ENCODE peak calls at places on chromosomes 6 and 20, in seven cellular contexts. One of them, this sample, is unnamed. For H3K36me3, the result is how much of the 10 kb centered on the place peaks cover.

GRCh38 chr6:22699046-22699639 is 129.8 kb downstream of the HDGFL1 start:
- DNase-seq in esophagus squamous epithelium: no peak
- DNase-seq in left ventricle myocardium inferior: no peak
- DNase-seq in mucosa of descending colon: no peak
- DNase-seq in Peyer's patch: no peak
- DNase-seq in fibroblast of lung: no peak
- DNase-seq in adrenal gland: no peak
- DNase-seq in this sample: no peak

GRCh38 chr20:16528078-16528477 is 45.2 kb downstream of the KIF16B start:
- DNase-seq in esophagus squamous epithelium: no peak
- DNase-seq in left ventricle myocardium inferior: no peak
- DNase-seq in mucosa of descending colon: peak
- DNase-seq in Peyer's patch: peak
- DNase-seq in fibroblast of lung: peak
- DNase-seq in adrenal gland: peak
- DNase-seq in this sample: no peak

GRCh38 chr6:119476554-119476953 is 127.0 kb upstream of the MAN1A1 start:
- DNase-seq in esophagus squamous epithelium: no peak
- DNase-seq in left ventricle myocardium inferior: no peak
- DNase-seq in mucosa of descending colon: no peak
- DNase-seq in Peyer's patch: no peak
- DNase-seq in fibroblast of lung: peak
- DNase-seq in adrenal gland: no peak
- DNase-seq in this sample: no peak

GRCh38 chr6:18339599-18339998 is 47.6 kb upstream of the RNF144B start:
- DNase-seq in esophagus squamous epithelium: no peak
- DNase-seq in left ventricle myocardium inferior: no peak
- DNase-seq in mucosa of descending colon: no peak
- DNase-seq in Peyer's patch: no peak
- DNase-seq in fibroblast of lung: no peak
- DNase-seq in adrenal gland: no peak
- DNase-seq in this sample: no peak

GRCh38 chr6:140773276-140773675 is 1359.4 kb upstream of the GJE1 start:
- DNase-seq in esophagus squamous epithelium: no peak
- DNase-seq in left ventricle myocardium inferior: no peak
- DNase-seq in mucosa of descending colon: no peak
- DNase-seq in Peyer's patch: no peak
- DNase-seq in fibroblast of lung: no peak
- DNase-seq in adrenal gland: no peak
- DNase-seq in this sample: no peak

GRCh38 chr20:20375862-20376261 is 8.0 kb downstream of the INSM1 start:
- DNase-seq in esophagus squamous epithelium: no peak
- DNase-seq in left ventricle myocardium inferior: no peak
- DNase-seq in mucosa of descending colon: no peak
- DNase-seq in Peyer's patch: no peak
- DNase-seq in fibroblast of lung: no peak
- DNase-seq in adrenal gland: no peak
- DNase-seq in this sample: no peak

GRCh38 chr20:52619101-52619500 is 353.1 kb upstream of the TSHZ2 start:
- DNase-seq in esophagus squamous epithelium: no peak
- DNase-seq in left ventricle myocardium inferior: no peak
- DNase-seq in mucosa of descending colon: no peak
- DNase-seq in Peyer's patch: no peak
- DNase-seq in fibroblast of lung: no peak
- DNase-seq in adrenal gland: no peak
- DNase-seq in this sample: no peak

GRCh38 chr6:150683320-150683719 is 83.6 kb downstream of the PLEKHG1 start:
- DNase-seq in esophagus squamous epithelium: no peak
- DNase-seq in left ventricle myocardium inferior: peak
- DNase-seq in mucosa of descending colon: no peak
- DNase-seq in Peyer's patch: peak
- DNase-seq in fibroblast of lung: no peak
- DNase-seq in adrenal gland: peak
- DNase-seq in this sample: no peak

GRCh38 chr6:103677290-103677689 is 1182.4 kb downstream of the HACE1 start:
- DNase-seq in esophagus squamous epithelium: no peak
- DNase-seq in left ventricle myocardium inferior: no peak
- DNase-seq in mucosa of descending colon: no peak
- DNase-seq in Peyer's patch: no peak
- DNase-seq in fibroblast of lung: no peak
- DNase-seq in adrenal gland: no peak
- DNase-seq in this sample: no peak

GRCh38 chr20:52031574-52032303 is 159.8 kb downstream of the ZFP64 start:
- DNase-seq in esophagus squamous epithelium: no peak
- DNase-seq in left ventricle myocardium inferior: no peak
- DNase-seq in mucosa of descending colon: no peak
- DNase-seq in Peyer's patch: peak
- DNase-seq in fibroblast of lung: peak
- DNase-seq in adrenal gland: no peak
- DNase-seq in this sample: no peak

GRCh38 chr6:41040911-41041536 is 1.2 kb upstream of the TSPO2 start:
- DNase-seq in esophagus squamous epithelium: no peak
- DNase-seq in left ventricle myocardium inferior: no peak
- DNase-seq in mucosa of descending colon: peak
- DNase-seq in Peyer's patch: no peak
- DNase-seq in fibroblast of lung: no peak
- DNase-seq in adrenal gland: no peak
- DNase-seq in this sample: no peak

GRCh38 chr6:27650620-27651370 is 177.9 kb upstream of the ZNF184 start:
- DNase-seq in esophagus squamous epithelium: no peak
- DNase-seq in left ventricle myocardium inferior: no peak
- DNase-seq in mucosa of descending colon: no peak
- DNase-seq in Peyer's patch: no peak
- DNase-seq in fibroblast of lung: peak
- DNase-seq in adrenal gland: no peak
- DNase-seq in this sample: no peak

GRCh38 chr20:61935926-61936700 is 129.6 kb downstream of the TAF4 start:
- DNase-seq in esophagus squamous epithelium: no peak
- DNase-seq in left ventricle myocardium inferior: peak
- DNase-seq in mucosa of descending colon: no peak
- DNase-seq in Peyer's patch: no peak
- DNase-seq in fibroblast of lung: no peak
- DNase-seq in adrenal gland: no peak
- DNase-seq in this sample: no peak

GRCh38 chr20:24795444-24795843 is 153.6 kb upstream of the CST7 start:
- DNase-seq in esophagus squamous epithelium: no peak
- DNase-seq in left ventricle myocardium inferior: no peak
- DNase-seq in mucosa of descending colon: peak
- DNase-seq in Peyer's patch: no peak
- DNase-seq in fibroblast of lung: no peak
- DNase-seq in adrenal gland: no peak
- DNase-seq in this sample: no peak

GRCh38 chr6:110415297-110415916 is at the start of gene DDO:
- DNase-seq in esophagus squamous epithelium: no peak
- DNase-seq in left ventricle myocardium inferior: peak
- DNase-seq in mucosa of descending colon: peak
- DNase-seq in Peyer's patch: peak
- DNase-seq in fibroblast of lung: peak
- DNase-seq in adrenal gland: peak
- DNase-seq in this sample: no peak

GRCh38 chr6:37168809-37169457 is 1.0 kb upstream of the PIM1 start:
- DNase-seq in esophagus squamous epithelium: no peak
- DNase-seq in left ventricle myocardium inferior: no peak
- DNase-seq in mucosa of descending colon: no peak
- DNase-seq in Peyer's patch: no peak
- DNase-seq in fibroblast of lung: no peak
- DNase-seq in adrenal gland: no peak
- DNase-seq in this sample: no peak

GRCh38 chr20:11814276-11814675 is 103.4 kb upstream of the BTBD3 start:
- DNase-seq in esophagus squamous epithelium: no peak
- DNase-seq in left ventricle myocardium inferior: no peak
- DNase-seq in mucosa of descending colon: no peak
- DNase-seq in Peyer's patch: no peak
- DNase-seq in fibroblast of lung: peak
- DNase-seq in adrenal gland: no peak
- DNase-seq in this sample: no peak

GRCh38 chr6:14354919-14355572 is 237.5 kb downstream of the CD83 start:
- DNase-seq in esophagus squamous epithelium: no peak
- DNase-seq in left ventricle myocardium inferior: peak
- DNase-seq in mucosa of descending colon: peak
- DNase-seq in Peyer's patch: peak
- DNase-seq in fibroblast of lung: peak
- DNase-seq in adrenal gland: peak
- DNase-seq in this sample: peak

GRCh38 chr20:9203081-9203447 is 134.2 kb downstream of the PLCB4 start:
- DNase-seq in esophagus squamous epithelium: no peak
- DNase-seq in left ventricle myocardium inferior: no peak
- DNase-seq in mucosa of descending colon: no peak
- DNase-seq in Peyer's patch: no peak
- DNase-seq in fibroblast of lung: peak
- DNase-seq in adrenal gland: no peak
- DNase-seq in this sample: no peak

GRCh38 chr6:47258724-47259347 is 50.9 kb downstream of the TNFRSF21 start:
- DNase-seq in esophagus squamous epithelium: no peak
- DNase-seq in left ventricle myocardium inferior: no peak
- DNase-seq in mucosa of descending colon: no peak
- DNase-seq in Peyer's patch: no peak
- DNase-seq in fibroblast of lung: no peak
- DNase-seq in adrenal gland: no peak
- DNase-seq in this sample: no peak

GRCh38 chr6:92840246-92840930 is 579.0 kb downstream of the EPHA7 start:
- DNase-seq in esophagus squamous epithelium: no peak
- DNase-seq in left ventricle myocardium inferior: no peak
- DNase-seq in mucosa of descending colon: no peak
- DNase-seq in Peyer's patch: no peak
- DNase-seq in fibroblast of lung: peak
- DNase-seq in adrenal gland: no peak
- DNase-seq in this sample: no peak

DNA sequence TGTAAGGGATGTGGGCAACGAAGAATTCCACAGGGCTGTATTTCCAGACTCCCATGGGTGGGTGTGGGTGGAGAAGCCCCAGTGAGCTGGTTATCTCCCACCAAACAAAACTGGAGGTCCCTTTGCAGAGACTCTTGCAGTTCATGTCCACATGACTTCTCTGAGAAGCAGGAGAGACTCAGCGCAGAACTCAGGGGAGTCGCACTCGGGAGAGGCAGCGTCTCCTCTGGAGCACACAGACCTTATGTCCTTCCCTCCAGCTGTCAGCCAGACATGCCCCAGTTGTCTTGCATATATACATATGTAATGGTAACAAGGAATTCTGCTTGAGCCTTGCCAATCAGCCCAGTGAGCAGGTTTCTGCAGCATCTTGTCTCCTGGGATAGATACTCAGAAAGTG is 23.8 kb downstream of the MYT1 start:
- DNase-seq in esophagus squamous epithelium: no peak
- DNase-seq in left ventricle myocardium inferior: no peak
- DNase-seq in mucosa of descending colon: no peak
- DNase-seq in Peyer's patch: no peak
- DNase-seq in fibroblast of lung: no peak
- DNase-seq in adrenal gland: no peak
- DNase-seq in this sample: no peak
- H3K4me3 ChIP-seq in esophagus squamous epithelium: no peak
- H3K4me3 ChIP-seq in left ventricle myocardium inferior: no peak
- H3K4me3 ChIP-seq in mucosa of descending colon: no peak
- H3K4me3 ChIP-seq in Peyer's patch: no peak
- H3K4me3 ChIP-seq in fibroblast of lung: no peak
- H3K4me3 ChIP-seq in adrenal gland: no peak
- H3K4me3 ChIP-seq in this sample: no peak

GRCh38 chr20:45340236-45340847 is 7.9 kb downstream of the SDC4 start:
- DNase-seq in esophagus squamous epithelium: no peak
- DNase-seq in left ventricle myocardium inferior: peak
- DNase-seq in mucosa of descending colon: no peak
- DNase-seq in Peyer's patch: no peak
- DNase-seq in fibroblast of lung: no peak
- DNase-seq in adrenal gland: no peak
- DNase-seq in this sample: no peak

GRCh38 chr20:45338121-45339030 is 9.8 kb downstream of the SDC4 start:
- DNase-seq in esophagus squamous epithelium: no peak
- DNase-seq in left ventricle myocardium inferior: no peak
- DNase-seq in mucosa of descending colon: no peak
- DNase-seq in Peyer's patch: no peak
- DNase-seq in fibroblast of lung: peak
- DNase-seq in adrenal gland: no peak
- DNase-seq in this sample: no peak

GRCh38 chr20:45337367-45338120 is 10.7 kb downstream of the SDC4 start:
- DNase-seq in esophagus squamous epithelium: no peak
- DNase-seq in left ventricle myocardium inferior: peak
- DNase-seq in mucosa of descending colon: peak
- DNase-seq in Peyer's patch: peak
- DNase-seq in fibroblast of lung: peak
- DNase-seq in adrenal gland: peak
- DNase-seq in this sample: no peak

GRCh38 chr20:45339799-45340198 is 8.4 kb downstream of the SDC4 start:
- DNase-seq in esophagus squamous epithelium: no peak
- DNase-seq in left ventricle myocardium inferior: no peak
- DNase-seq in mucosa of descending colon: no peak
- DNase-seq in Peyer's patch: no peak
- DNase-seq in fibroblast of lung: no peak
- DNase-seq in adrenal gland: no peak
- DNase-seq in this sample: no peak

GRCh38 chr20:45339084-45339483 is 9.1 kb downstream of the SDC4 start:
- DNase-seq in esophagus squamous epithelium: no peak
- DNase-seq in left ventricle myocardium inferior: no peak
- DNase-seq in mucosa of descending colon: peak
- DNase-seq in Peyer's patch: peak
- DNase-seq in fibroblast of lung: no peak
- DNase-seq in adrenal gland: no peak
- DNase-seq in this sample: no peak
- H3K36me3 ChIP-seq in esophagus squamous epithelium: under half
- H3K36me3 ChIP-seq in left ventricle myocardium inferior: under half
- H3K36me3 ChIP-seq in mucosa of descending colon: under half
- H3K36me3 ChIP-seq in Peyer's patch: under half
- H3K36me3 ChIP-seq in fibroblast of lung: under half
- H3K36me3 ChIP-seq in adrenal gland: under half
- H3K36me3 ChIP-seq in this sample: under half

DNA sequence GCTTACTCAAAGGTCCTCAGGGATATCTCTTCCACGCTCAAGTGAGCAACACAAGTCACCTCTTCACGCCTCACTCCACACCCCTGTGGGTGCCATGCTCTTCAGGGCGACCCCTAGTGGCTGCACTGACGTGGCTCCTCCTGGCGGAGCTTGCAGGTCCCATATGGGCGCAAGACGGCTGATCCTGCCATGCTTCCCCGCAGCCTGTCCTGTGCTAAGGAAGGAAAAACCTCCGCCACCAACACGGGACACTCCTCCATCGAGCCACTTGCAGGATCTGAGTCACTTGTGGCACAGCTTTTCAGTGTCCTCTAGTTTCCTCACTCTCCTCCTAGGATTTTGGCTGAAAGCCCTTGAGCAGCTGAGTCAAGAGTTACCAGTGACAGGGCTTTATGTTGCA is 90.7 kb downstream of the KHDC1L start:
- DNase-seq in esophagus squamous epithelium: no peak
- DNase-seq in left ventricle myocardium inferior: no peak
- DNase-seq in mucosa of descending colon: peak
- DNase-seq in Peyer's patch: peak
- DNase-seq in fibroblast of lung: peak
- DNase-seq in adrenal gland: no peak
- DNase-seq in this sample: no peak
- TF ChIP-seq CTCF in esophagus squamous epithelium: peak
- TF ChIP-seq CTCF in left ventricle myocardium inferior: no peak
- TF ChIP-seq CTCF in mucosa of descending colon: no peak
- TF ChIP-seq CTCF in Peyer's patch: no peak
- TF ChIP-seq CTCF in fibroblast of lung: peak
- TF ChIP-seq CTCF in adrenal gland: no peak
- TF ChIP-seq CTCF in this sample: no peak

DNA sequence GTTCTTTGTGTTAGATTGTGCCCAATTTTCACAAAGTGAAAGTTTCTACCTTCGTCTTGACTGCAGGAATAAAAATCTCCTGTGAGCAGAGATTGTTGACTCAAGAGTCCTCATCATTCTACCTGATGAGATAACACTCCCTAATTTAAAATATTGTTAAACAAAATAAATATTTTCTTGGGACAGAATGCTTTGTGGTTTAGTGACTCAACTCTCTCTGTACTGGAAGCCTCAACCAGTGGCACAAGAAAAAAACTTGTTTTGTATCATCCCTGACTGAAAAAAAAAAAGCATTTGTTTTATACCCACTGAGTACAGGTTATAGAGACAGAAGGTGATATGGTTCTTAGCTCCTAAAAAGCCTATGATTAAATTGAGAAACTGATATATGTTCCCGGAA is 78.9 kb downstream of the CRYBG1 start:
- DNase-seq in esophagus squamous epithelium: no peak
- DNase-seq in left ventricle myocardium inferior: no peak
- DNase-seq in mucosa of descending colon: no peak
- DNase-seq in Peyer's patch: no peak
- DNase-seq in fibroblast of lung: no peak
- DNase-seq in adrenal gland: no peak
- DNase-seq in this sample: no peak
- H3K4me3 ChIP-seq in esophagus squamous epithelium: no peak
- H3K4me3 ChIP-seq in left ventricle myocardium inferior: no peak
- H3K4me3 ChIP-seq in mucosa of descending colon: no peak
- H3K4me3 ChIP-seq in Peyer's patch: no peak
- H3K4me3 ChIP-seq in fibroblast of lung: no peak
- H3K4me3 ChIP-seq in adrenal gland: no peak
- H3K4me3 ChIP-seq in this sample: no peak